ENCODE peak calls at places on chromosomes 2 and 18, in six cellular contexts. One of them, this sample, is unnamed.

GRCh38 chr2:236748385-236748784 is 178.8 kb downstream of the ACKR3 start:
- DNase-seq in RWPE1: no peak
- DNase-seq in BE2C: no peak
- DNase-seq in foreskin fibroblast: no peak
- DNase-seq in astrocyte of the spinal cord: no peak
- DNase-seq in AG09309: no peak
- DNase-seq in this sample: no peak

GRCh38 chr2:236825989-236826510 is 256.4 kb downstream of the ACKR3 start:
- DNase-seq in RWPE1: no peak
- DNase-seq in BE2C: no peak
- DNase-seq in foreskin fibroblast: no peak
- DNase-seq in astrocyte of the spinal cord: no peak
- DNase-seq in AG09309: no peak
- DNase-seq in this sample: no peak

GRCh38 chr18:49227456-49227855 is 233.0 kb downstream of the DYM start:
- DNase-seq in RWPE1: no peak
- DNase-seq in BE2C: no peak
- DNase-seq in foreskin fibroblast: no peak
- DNase-seq in astrocyte of the spinal cord: no peak
- DNase-seq in AG09309: no peak
- DNase-seq in this sample: no peak

GRCh38 chr18:36850527-36851201 is 21.7 kb downstream of the KIAA1328 start:
- DNase-seq in RWPE1: peak; percentile 25
- DNase-seq in BE2C: peak; percentile 7
- DNase-seq in foreskin fibroblast: peak; percentile 86
- DNase-seq in astrocyte of the spinal cord: peak; percentile 85
- DNase-seq in AG09309: peak; percentile 73
- DNase-seq in this sample: no peak

GRCh38 chr18:13308369-13308768 is 89.8 kb downstream of the LDLRAD4 start:
- DNase-seq in RWPE1: no peak
- DNase-seq in BE2C: no peak
- DNase-seq in foreskin fibroblast: no peak
- DNase-seq in astrocyte of the spinal cord: no peak
- DNase-seq in AG09309: no peak
- DNase-seq in this sample: no peak

GRCh38 chr2:157894694-157895450 is 18.7 kb upstream of the ACVR1 start:
- DNase-seq in RWPE1: peak; percentile 68
- DNase-seq in BE2C: no peak
- DNase-seq in foreskin fibroblast: peak; percentile 70
- DNase-seq in astrocyte of the spinal cord: peak; percentile 67
- DNase-seq in AG09309: peak; percentile 76
- DNase-seq in this sample: peak; percentile 25

GRCh38 chr2:149587950-149588487 is 444 bp upstream of the MMADHC start:
- DNase-seq in RWPE1: no peak
- DNase-seq in BE2C: no peak
- DNase-seq in foreskin fibroblast: no peak
- DNase-seq in astrocyte of the spinal cord: no peak
- DNase-seq in AG09309: no peak
- DNase-seq in this sample: no peak

GRCh38 chr18:62332964-62333695 is 8.0 kb downstream of the TNFRSF11A start:
- DNase-seq in RWPE1: no peak
- DNase-seq in BE2C: no peak
- DNase-seq in foreskin fibroblast: no peak
- DNase-seq in astrocyte of the spinal cord: no peak
- DNase-seq in AG09309: no peak
- DNase-seq in this sample: no peak

GRCh38 chr2:8628870-8629209 is 53.0 kb upstream of the ID2 start:
- DNase-seq in RWPE1: no peak
- DNase-seq in BE2C: no peak
- DNase-seq in foreskin fibroblast: no peak
- DNase-seq in astrocyte of the spinal cord: no peak
- DNase-seq in AG09309: no peak
- DNase-seq in this sample: no peak

GRCh38 chr2:71502941-71503738 is 49.8 kb downstream of the DYSF start:
- DNase-seq in RWPE1: no peak
- DNase-seq in BE2C: no peak
- DNase-seq in foreskin fibroblast: no peak
- DNase-seq in astrocyte of the spinal cord: no peak
- DNase-seq in AG09309: no peak
- DNase-seq in this sample: no peak

GRCh38 chr2:108612514-108613183 is 78.4 kb downstream of the LIMS1 start:
- DNase-seq in RWPE1: no peak
- DNase-seq in BE2C: no peak
- DNase-seq in foreskin fibroblast: no peak
- DNase-seq in astrocyte of the spinal cord: no peak
- DNase-seq in AG09309: no peak
- DNase-seq in this sample: no peak

GRCh38 chr2:120547662-120548061 is 188.0 kb upstream of the GLI2 start:
- DNase-seq in RWPE1: no peak
- DNase-seq in BE2C: no peak
- DNase-seq in foreskin fibroblast: no peak
- DNase-seq in astrocyte of the spinal cord: no peak
- DNase-seq in AG09309: no peak
- DNase-seq in this sample: no peak

GRCh38 chr18:74897971-74898657 is 300.4 kb downstream of the ZNF407 start:
- DNase-seq in RWPE1: peak; percentile 36
- DNase-seq in BE2C: no peak
- DNase-seq in foreskin fibroblast: peak; percentile 60
- DNase-seq in astrocyte of the spinal cord: peak; percentile 76
- DNase-seq in AG09309: peak; percentile 31
- DNase-seq in this sample: no peak

GRCh38 chr2:212531499-212531898 is 7.1 kb downstream of the ERBB4 start:
- DNase-seq in RWPE1: no peak
- DNase-seq in BE2C: no peak
- DNase-seq in foreskin fibroblast: no peak
- DNase-seq in astrocyte of the spinal cord: no peak
- DNase-seq in AG09309: no peak
- DNase-seq in this sample: no peak

GRCh38 chr2:212530373-212530772 is 8.2 kb downstream of the ERBB4 start:
- DNase-seq in RWPE1: no peak
- DNase-seq in BE2C: no peak
- DNase-seq in foreskin fibroblast: no peak
- DNase-seq in astrocyte of the spinal cord: no peak
- DNase-seq in AG09309: no peak
- DNase-seq in this sample: no peak

GRCh38 chr2:212530991-212531390 is 7.6 kb downstream of the ERBB4 start:
- DNase-seq in RWPE1: no peak
- DNase-seq in BE2C: no peak
- DNase-seq in foreskin fibroblast: no peak
- DNase-seq in astrocyte of the spinal cord: no peak
- DNase-seq in AG09309: no peak
- DNase-seq in this sample: no peak

GRCh38 chr2:212532087-212532486 is 6.5 kb downstream of the ERBB4 start:
- DNase-seq in RWPE1: no peak
- DNase-seq in BE2C: no peak
- DNase-seq in foreskin fibroblast: no peak
- DNase-seq in astrocyte of the spinal cord: no peak
- DNase-seq in AG09309: no peak
- DNase-seq in this sample: no peak

DNA sequence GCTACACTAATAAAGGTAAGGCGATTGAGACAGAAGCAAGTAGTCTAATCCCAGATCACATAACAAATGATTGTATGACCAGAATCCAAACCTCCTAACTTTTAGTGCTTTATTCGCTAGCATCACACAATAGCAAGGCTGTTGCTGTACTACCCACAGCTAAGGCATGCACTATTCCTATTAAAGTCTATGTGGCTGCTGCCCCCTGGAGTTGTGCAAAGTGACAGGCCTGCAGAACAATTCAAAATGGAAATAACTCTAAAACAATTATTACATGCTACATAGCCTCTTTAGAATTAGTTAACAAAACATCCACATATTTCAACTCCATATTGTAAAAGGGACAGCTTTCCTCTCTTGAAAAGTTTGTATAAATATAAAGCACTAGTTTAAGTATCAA is 6.0 kb downstream of the ERBB4 start:
- DNase-seq in RWPE1: no peak
- DNase-seq in BE2C: peak; percentile 11
- DNase-seq in foreskin fibroblast: no peak
- DNase-seq in astrocyte of the spinal cord: no peak
- DNase-seq in AG09309: no peak
- DNase-seq in this sample: no peak
- TF ChIP-seq CTCF in RWPE1: no peak
- TF ChIP-seq CTCF in BE2C: peak; percentile 59
- TF ChIP-seq CTCF in foreskin fibroblast: no peak
- TF ChIP-seq CTCF in astrocyte of the spinal cord: no peak
- TF ChIP-seq CTCF in AG09309: no peak
- TF ChIP-seq CTCF in this sample: no peak

DNA sequence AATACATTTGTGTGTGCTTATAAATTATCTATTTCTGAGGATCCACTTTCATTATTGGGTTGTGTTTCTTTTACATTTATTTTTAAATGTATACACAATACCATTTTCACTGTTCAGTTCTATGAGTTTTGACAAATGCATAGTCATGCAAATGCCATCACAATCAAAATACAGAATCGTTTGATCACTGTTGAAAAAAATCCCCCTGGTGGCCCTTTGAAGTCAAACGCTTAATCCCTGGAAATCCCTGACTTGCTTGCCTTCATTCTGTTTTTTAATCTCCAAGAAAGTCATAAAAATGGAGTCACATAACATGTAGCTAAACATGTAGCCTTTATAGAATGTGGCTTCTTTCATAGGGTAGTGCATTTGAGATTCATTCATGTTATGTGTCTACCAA is 173.3 kb downstream of the GALR1 start:
- DNase-seq in RWPE1: no peak
- DNase-seq in BE2C: no peak
- DNase-seq in foreskin fibroblast: no peak
- DNase-seq in astrocyte of the spinal cord: no peak
- DNase-seq in AG09309: no peak
- DNase-seq in this sample: no peak
- TF ChIP-seq CTCF in RWPE1: no peak
- TF ChIP-seq CTCF in BE2C: peak; percentile 41
- TF ChIP-seq CTCF in foreskin fibroblast: no peak
- TF ChIP-seq CTCF in astrocyte of the spinal cord: peak; percentile 1
- TF ChIP-seq CTCF in AG09309: no peak
- TF ChIP-seq CTCF in this sample: no peak

GRCh38 chr2:26782876-26783704 is 2.8 kb upstream of the CENPA start:
- DNase-seq in RWPE1: no peak
- DNase-seq in BE2C: no peak
- DNase-seq in foreskin fibroblast: no peak
- DNase-seq in astrocyte of the spinal cord: no peak
- DNase-seq in AG09309: no peak
- DNase-seq in this sample: no peak

GRCh38 chr2:26786207-26787023 is 559 bp downstream of the CENPA start:
- DNase-seq in RWPE1: peak; percentile 28
- DNase-seq in BE2C: peak; percentile 28
- DNase-seq in foreskin fibroblast: no peak
- DNase-seq in astrocyte of the spinal cord: no peak
- DNase-seq in AG09309: no peak
- DNase-seq in this sample: no peak

GRCh38 chr2:26780203-26780760 is 5.6 kb upstream of the CENPA start:
- DNase-seq in RWPE1: no peak
- DNase-seq in BE2C: no peak
- DNase-seq in foreskin fibroblast: no peak
- DNase-seq in astrocyte of the spinal cord: no peak
- DNase-seq in AG09309: no peak
- DNase-seq in this sample: no peak

GRCh38 chr2:26785431-26786206 is at the start of gene CENPA:
- DNase-seq in RWPE1: peak; percentile 100
- DNase-seq in BE2C: peak; percentile 97
- DNase-seq in foreskin fibroblast: peak; percentile 99
- DNase-seq in astrocyte of the spinal cord: peak; percentile 100
- DNase-seq in AG09309: peak; percentile 99
- DNase-seq in this sample: peak; percentile 99

GRCh38 chr2:26784570-26785234 is 1.2 kb upstream of the CENPA start:
- DNase-seq in RWPE1: no peak
- DNase-seq in BE2C: no peak
- DNase-seq in foreskin fibroblast: no peak
- DNase-seq in astrocyte of the spinal cord: no peak
- DNase-seq in AG09309: no peak
- DNase-seq in this sample: no peak
- TF ChIP-seq CTCF in RWPE1: no peak
- TF ChIP-seq CTCF in BE2C: no peak
- TF ChIP-seq CTCF in foreskin fibroblast: no peak
- TF ChIP-seq CTCF in astrocyte of the spinal cord: no peak
- TF ChIP-seq CTCF in AG09309: no peak
- TF ChIP-seq CTCF in this sample: no peak

GRCh38 chr2:58558866-58559265 is 317.7 kb upstream of the FANCL start:
- DNase-seq in RWPE1: no peak
- DNase-seq in BE2C: no peak
- DNase-seq in foreskin fibroblast: no peak
- DNase-seq in astrocyte of the spinal cord: no peak
- DNase-seq in AG09309: no peak
- DNase-seq in this sample: no peak

GRCh38 chr2:58557166-58557565 is 316.0 kb upstream of the FANCL start:
- DNase-seq in RWPE1: no peak
- DNase-seq in BE2C: no peak
- DNase-seq in foreskin fibroblast: no peak
- DNase-seq in astrocyte of the spinal cord: no peak
- DNase-seq in AG09309: no peak
- DNase-seq in this sample: no peak

GRCh38 chr2:58553522-58553921 is 312.4 kb upstream of the FANCL start:
- DNase-seq in RWPE1: no peak
- DNase-seq in BE2C: no peak
- DNase-seq in foreskin fibroblast: no peak
- DNase-seq in astrocyte of the spinal cord: no peak
- DNase-seq in AG09309: no peak
- DNase-seq in this sample: no peak

GRCh38 chr2:58553937-58554336 is 312.8 kb upstream of the FANCL start:
- DNase-seq in RWPE1: no peak
- DNase-seq in BE2C: no peak
- DNase-seq in foreskin fibroblast: no peak
- DNase-seq in astrocyte of the spinal cord: peak; percentile 8
- DNase-seq in AG09309: no peak
- DNase-seq in this sample: no peak
- TF ChIP-seq CTCF in RWPE1: no peak
- TF ChIP-seq CTCF in BE2C: no peak
- TF ChIP-seq CTCF in foreskin fibroblast: peak; percentile 19
- TF ChIP-seq CTCF in astrocyte of the spinal cord: no peak
- TF ChIP-seq CTCF in AG09309: peak; percentile 19
- TF ChIP-seq CTCF in this sample: peak; percentile 7